ENCODE peak calls at places on chromosomes 5 and 9, in four cellular contexts. O, M, W and T are unnamed samples.

GRCh38 chr9:124708633-124709032 is 62.5 kb downstream of the NR6A1 start:
- DNase-seq in W (peak; percentile 31), O (no peak), M (no peak), T (no peak)

GRCh38 chr9:128091144-128091543 is 23.1 kb downstream of the SLC25A25 start:
- DNase-seq in W (peak; percentile 97), O (peak; percentile 82), M (peak; percentile 92), T (no peak)

GRCh38 chr5:59873113-59873512 is 20.4 kb downstream of the PDE4D start:
- DNase-seq in O (no peak), M (no peak), W (peak; percentile 33), T (no peak)

GRCh38 chr5:132089363-132089762 is 15.8 kb downstream of the CSF2 start:
- DNase-seq in O (no peak), M (no peak), W (no peak), T (no peak)

GRCh38 chr5:142661957-142662356 is 23.9 kb downstream of the FGF1 start:
- DNase-seq in W (no peak), O (no peak), M (no peak), T (no peak)

GRCh38 chr5:129511291-129511690 is 51.2 kb downstream of the ADAMTS19 start:
- DNase-seq in M (no peak), W (no peak), O (no peak), T (no peak)

GRCh38 chr5:141484499-141485304 is at the start of gene PCDHGC4:
- DNase-seq in M (no peak), O (peak; percentile 29), W (no peak), T (no peak)

GRCh38 chr9:14056235-14056930 is 257.6 kb downstream of the NFIB start:
- DNase-seq in M (no peak), O (no peak), W (no peak), T (no peak)

GRCh38 chr9:132214027-132214622 is 52.3 kb downstream of the NTNG2 start:
- DNase-seq in O (peak; percentile 89), W (peak; percentile 89), M (peak; percentile 86), T (no peak)

GRCh38 chr9:36276840-36277239 is 18.6 kb upstream of the GNE start:
- DNase-seq in W (peak; percentile 79), M (no peak), O (no peak), T (no peak)

GRCh38 chr9:36275060-36275459 is 16.8 kb upstream of the GNE start:
- DNase-seq in W (no peak), O (no peak), M (no peak), T (no peak)

GRCh38 chr9:36280989-36281388 is 22.7 kb upstream of the GNE start:
- DNase-seq in W (no peak), O (no peak), M (no peak), T (no peak)

GRCh38 chr9:36278243-36278642 is 20.0 kb upstream of the GNE start:
- DNase-seq in M (no peak), O (no peak), W (no peak), T (no peak)

DNA sequence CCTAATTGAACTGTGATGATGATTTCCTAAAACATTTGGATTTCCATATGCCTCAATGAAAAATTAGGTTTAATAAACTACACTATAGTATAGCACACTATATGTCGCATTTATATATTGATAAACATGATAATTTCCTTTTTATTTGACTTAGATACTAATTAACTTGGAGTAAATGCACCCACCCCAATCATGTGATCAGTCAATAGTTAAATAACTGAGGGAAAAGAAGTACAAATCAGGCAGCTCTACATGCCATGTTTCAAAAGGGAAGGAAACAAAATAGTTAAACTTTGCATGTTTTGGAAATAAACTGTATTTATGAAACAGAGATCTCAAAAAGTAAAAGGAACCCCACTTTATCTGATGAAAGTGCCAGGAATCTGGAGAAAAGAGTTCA is 18.0 kb upstream of the GNE start:
- DNase-seq in O (no peak), W (no peak), M (no peak), T (no peak)
- H3K4me3 ChIP-seq in O (no peak overlapping the region), W (peak overlapping the region; percentile 35), M (peak overlapping the region; percentile 18), T (peak overlapping the region; percentile 51)

GRCh38 chr5:165460911-165461310 is 1955.5 kb downstream of the MAT2B start:
- DNase-seq in W (peak; percentile 1), O (no peak), M (no peak), T (no peak)

GRCh38 chr5:165459232-165459631 is 1953.8 kb downstream of the MAT2B start:
- DNase-seq in O (no peak), M (no peak), W (peak; percentile 44), T (no peak)

GRCh38 chr5:165457854-165458481 is 1952.5 kb downstream of the MAT2B start:
- DNase-seq in M (no peak), O (no peak), W (peak; percentile 69), T (no peak)
- TF ChIP-seq CTCF in M (peak; percentile 8), O (no peak), W (peak; percentile 62), T (peak; percentile 68)

GRCh38 chr9:81410201-81410600 is 279.1 kb downstream of the TLE1 start:
- DNase-seq in O (no peak), M (no peak), W (peak; percentile 47), T (peak; percentile 73)
- H3K4me3 ChIP-seq in O (no peak overlapping the region), M (no peak overlapping the region), W (peak overlapping the region; percentile 27), T (peak overlapping the region; percentile 25)

GRCh38 chr9:15211160-15211993 is 95.6 kb downstream of the TTC39B start:
- DNase-seq in O (no peak), W (peak; percentile 86), M (peak; percentile 80), T (no peak)
- TF ChIP-seq CTCF in O (peak; percentile 91), W (peak; percentile 96), M (peak; percentile 85), T (peak; percentile 96)

GRCh38 chr5:135051399-135051798 is 17.4 kb upstream of the PITX1 start:
- DNase-seq in O (no peak), W (no peak), M (no peak), T (no peak)

GRCh38 chr5:135048930-135049329 is 14.9 kb upstream of the PITX1 start:
- DNase-seq in O (no peak), W (no peak), M (no peak), T (no peak)

GRCh38 chr5:135051872-135052271 is 17.8 kb upstream of the PITX1 start:
- DNase-seq in W (no peak), O (no peak), M (no peak), T (no peak)

GRCh38 chr5:135048286-135048685 is 14.3 kb upstream of the PITX1 start:
- DNase-seq in M (no peak), W (no peak), O (no peak), T (no peak)

GRCh38 chr5:135050244-135050767 is 16.3 kb upstream of the PITX1 start:
- DNase-seq in M (no peak), O (no peak), W (no peak), T (no peak)
- H3K4me3 ChIP-seq in M (no peak overlapping the region), O (no peak overlapping the region), W (no peak overlapping the region), T (no peak overlapping the region)

GRCh38 chr9:87250205-87250604 is 247.5 kb upstream of the DAPK1 start:
- DNase-seq in M (no peak), W (no peak), O (no peak), T (no peak)
- TF ChIP-seq CTCF in M (no peak), W (no peak), O (no peak), T (peak; percentile 51)

DNA sequence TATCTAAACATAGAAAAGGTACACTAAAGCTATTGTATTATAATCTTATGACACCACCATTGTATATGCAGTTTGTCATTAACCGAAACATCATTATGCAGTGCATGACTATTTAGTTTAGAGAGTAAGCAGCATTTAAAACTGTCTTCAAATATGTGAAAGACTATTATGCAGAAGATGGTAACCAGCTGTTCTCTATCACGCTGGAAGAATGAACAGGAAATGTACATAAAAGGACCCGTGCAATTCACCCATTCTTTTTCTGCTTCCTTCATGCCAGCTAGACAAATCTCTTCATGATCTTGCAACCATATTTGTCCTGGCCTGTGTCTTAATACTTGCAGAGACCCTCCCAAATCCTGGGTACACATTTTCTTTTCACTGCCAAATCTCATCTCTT is 58.7 kb downstream of the ITGA1 start:
- DNase-seq in W (peak; percentile 62), O (no peak), M (no peak), T (no peak)
- H3K4me3 ChIP-seq in W (no peak overlapping the region), O (no peak overlapping the region), M (no peak overlapping the region), T (no peak overlapping the region)

GRCh38 chr9:115992834-115993233 is 160.8 kb upstream of the PAPPA start:
- DNase-seq in W (peak; percentile 41), O (no peak), M (no peak), T (no peak)
- TF ChIP-seq CTCF in W (no peak), O (no peak), M (no peak), T (peak; percentile 25)